ENCODE peak calls at places on chromosome 4, in seven cellular contexts. U is CD4-positive, alpha-beta T cell; A is dorsolateral prefrontal cortex; P is NAMALWA; G is activated CD8-positive, alpha-beta T cell treated with anti-CD3 and anti-CD28 coated beads, Interleukin-2, amount 10 ng/mL, durations not matched to agents 7 days and 5 days; W is progenitor cell of endocrine pancreas; S is suprapubic skin. M is an unnamed sample.

GRCh38 chr4:3791910-3792542 is 25.8 kb downstream of the ADRA2C start:
- DNase-seq in U (no peak), P (peak; percentile 34), S (no peak), W (peak; percentile 91), G (peak; percentile 58), A (no peak), M (peak; percentile 70)

GRCh38 chr4:26573389-26573794 is 10.5 kb upstream of the TBC1D19 start:
- DNase-seq in A (no peak), G (no peak), U (no peak), P (no peak), S (no peak), W (no peak), M (no peak)

GRCh38 chr4:143286058-143286457 is 50.6 kb upstream of the GAB1 start:
- DNase-seq in P (no peak), G (no peak), S (no peak), A (no peak), U (no peak), W (no peak), M (no peak)

GRCh38 chr4:6019316-6020263 is 1.4 kb upstream of the C4orf50 start:
- DNase-seq in S (no peak), P (peak; percentile 68), A (peak; percentile 61), G (peak; percentile 48), W (peak; percentile 37), U (no peak), M (peak; percentile 73)

GRCh38 chr4:91630764-91631163 is 673.0 kb upstream of the GRID2 start:
- DNase-seq in A (no peak), P (no peak), W (no peak), S (no peak), G (no peak), U (no peak), M (no peak)

GRCh38 chr4:83266689-83267088 is 17.9 kb downstream of the COQ2 start:
- DNase-seq in G (peak; percentile 43), U (no peak), W (no peak), S (no peak), A (no peak), P (no peak), M (no peak)

GRCh38 chr4:143728171-143728570 is 27.7 kb upstream of the FREM3 start:
- DNase-seq in A (no peak), U (no peak), G (no peak), S (no peak), W (no peak), P (no peak), M (no peak)

GRCh38 chr4:83582289-83582756 is 46.4 kb downstream of the GPAT3 start:
- DNase-seq in U (no peak), S (no peak), W (no peak), G (no peak), P (no peak), A (no peak), M (peak; percentile 24)

GRCh38 chr4:40200881-40201797 is 4.3 kb downstream of the RHOH start:
- DNase-seq in P (peak; percentile 81), A (no peak), W (no peak), U (no peak), G (peak; percentile 45), S (no peak), M (peak; percentile 14)

GRCh38 chr4:1318046-1318375 is 28.3 kb downstream of the MAEA start:
- DNase-seq in S (no peak), G (no peak), U (no peak), W (no peak), P (no peak), A (no peak), M (no peak)

GRCh38 chr4:26161030-26161824 is 159.6 kb upstream of the RBPJ start:
- DNase-seq in W (no peak), S (no peak), U (no peak), G (no peak), P (peak; percentile 38), A (no peak), M (no peak)

GRCh38 chr4:151801547-151802516 is 41.0 kb upstream of the GATB start:
- DNase-seq in U (peak; percentile 46), S (no peak), W (no peak), P (peak; percentile 78), G (peak; percentile 67), A (no peak), M (peak; percentile 61)

GRCh38 chr4:3873446-3874415 is 107.5 kb downstream of the ADRA2C start:
- DNase-seq in A (no peak), P (no peak), S (no peak), G (no peak), U (no peak), W (no peak), M (peak; percentile 45)

GRCh38 chr4:74112399-74113090 is 13.6 kb upstream of the CXCL2 start:
- DNase-seq in G (no peak), S (no peak), U (no peak), W (no peak), A (peak; percentile 47), P (no peak), M (no peak)

GRCh38 chr4:2935762-2936743 is 27.2 kb downstream of the NOP14 start:
- DNase-seq in G (peak; percentile 46), W (no peak), P (peak; percentile 46), A (no peak), U (no peak), S (peak; percentile 60), M (no peak)

GRCh38 chr4:26412381-26413372 is 77.6 kb downstream of the CCKAR start:
- DNase-seq in S (no peak), U (no peak), P (no peak), W (no peak), A (no peak), G (no peak), M (no peak)

GRCh38 chr4:113700602-113701150 is 60.9 kb downstream of the CAMK2D start:
- DNase-seq in G (no peak), P (no peak), A (no peak), W (no peak), S (no peak), U (no peak), M (no peak)

GRCh38 chr4:80239480-80239879 is 27.0 kb upstream of the FGF5 start:
- DNase-seq in W (no peak), U (no peak), S (no peak), G (no peak), A (no peak), P (no peak), M (no peak)

GRCh38 chr4:143921160-143921559 is 15.8 kb upstream of the GYPE start:
- DNase-seq in P (no peak), G (no peak), S (no peak), W (no peak), U (no peak), A (no peak), M (no peak)

M was measured in RPMI8226.